ENCODE peak calls at places on chromosome 4, in four cellular contexts. P is prostate gland, Y is GM04503, O is spleen. U is an unnamed sample.

GRCh38 chr4:7678318-7678852 is 243.7 kb upstream of the PSAPL1 start:
- DNase-seq in P (no peak), Y (no peak), O (no peak), U (no peak)

GRCh38 chr4:73068496-73069337 is 799 bp downstream of the COX18 start:
- DNase-seq in Y (no peak), P (no peak), O (no peak), U (no peak)

GRCh38 chr4:125837493-125838238 is 522.9 kb downstream of the FAT4 start:
- DNase-seq in P (no peak), Y (no peak), O (no peak), U (no peak)

GRCh38 chr4:148069086-148070010 is 337.5 kb downstream of the ARHGAP10 start:
- DNase-seq in Y (no peak), O (no peak), P (no peak), U (no peak)

GRCh38 chr4:1049591-1049905 is 38.1 kb downstream of the FGFRL1 start:
- DNase-seq in Y (no peak), O (peak), P (no peak), U (no peak)

GRCh38 chr4:78414116-78414515 is 137.5 kb upstream of the ANXA3 start:
- DNase-seq in P (no peak), Y (no peak), O (no peak), U (no peak)

GRCh38 chr4:5072948-5073347 is 21.7 kb downstream of the STK32B start:
- DNase-seq in P (no peak), Y (no peak), O (no peak), U (no peak)

GRCh38 chr4:137659431-137659830 is 127.1 kb upstream of the PCDH18 start:
- DNase-seq in O (no peak), P (no peak), Y (peak), U (no peak)

GRCh38 chr4:162498168-162498567 is 334.4 kb upstream of the FSTL5 start:
- DNase-seq in Y (no peak), P (no peak), O (no peak), U (no peak)

GRCh38 chr4:158873795-158874359 is 105.1 kb downstream of the FNIP2 start:
- DNase-seq in O (no peak), P (no peak), Y (peak), U (no peak)

GRCh38 chr4:126526335-126526734 is 1106.4 kb upstream of the INTU start:
- DNase-seq in P (no peak), O (no peak), Y (no peak), U (no peak)

GRCh38 chr4:147371661-147372060 is 109.2 kb upstream of the EDNRA start:
- DNase-seq in P (no peak), Y (no peak), O (no peak), U (no peak)

GRCh38 chr4:155134136-155134535 is 74.3 kb upstream of the NPY2R start:
- DNase-seq in Y (no peak), P (no peak), O (no peak), U (no peak)

GRCh38 chr4:155787113-155787710 is 28.4 kb downstream of the GUCY1B1 start:
- DNase-seq in Y (no peak), O (no peak), P (peak), U (no peak)

GRCh38 chr4:183624548-183624947 is 34.4 kb downstream of the RWDD4 start:
- DNase-seq in O (no peak), P (no peak), Y (no peak), U (no peak)

GRCh38 chr4:125191252-125191651 is 123.5 kb upstream of the FAT4 start:
- DNase-seq in Y (peak), O (no peak), P (no peak), U (no peak)

GRCh38 chr4:29131304-29131703 is 1588.9 kb upstream of the PCDH7 start:
- DNase-seq in Y (no peak), O (no peak), P (no peak), U (no peak)

GRCh38 chr4:6277139-6277802 is 7.6 kb downstream of the WFS1 start:
- DNase-seq in Y (no peak), O (no peak), P (no peak), U (no peak)

GRCh38 chr4:71009796-71010588 is 16.5 kb downstream of the DCK start:
- DNase-seq in Y (peak), P (no peak), O (no peak), U (no peak)

GRCh38 chr4:147430111-147430510 is 50.8 kb upstream of the EDNRA start:
- DNase-seq in O (no peak), P (no peak), Y (no peak), U (no peak)

GRCh38 chr4:152928286-152928685 is 7.8 kb upstream of the FHDC1 start:
- DNase-seq in P (no peak), Y (no peak), O (no peak), U (no peak)

GRCh38 chr4:106898621-106899230 is 137.4 kb downstream of the DKK2 start:
- DNase-seq in P (no peak), Y (peak), O (no peak), U (no peak)

GRCh38 chr4:513327-513726 is 14.3 kb downstream of the PIGG start:
- DNase-seq in P (no peak), Y (no peak), O (no peak), U (no peak)

GRCh38 chr4:112994732-112995131 is 54.7 kb upstream of the ANK2 start:
- DNase-seq in P (no peak), O (no peak), Y (no peak), U (no peak)

GRCh38 chr4:8218371-8219050 is 19.4 kb downstream of the SH3TC1 start:
- DNase-seq in P (no peak), O (no peak), Y (no peak), U (no peak)

GRCh38 chr4:78951862-78952472 is 12.7 kb upstream of the PAQR3 start:
- DNase-seq in P (peak), O (no peak), Y (no peak), U (no peak)

GRCh38 chr4:151417766-151418376 is 8.9 kb downstream of the FHIP1A start:
- DNase-seq in P (no peak), Y (no peak), O (no peak), U (no peak)

GRCh38 chr4:143375326-143376073 is 38.8 kb downstream of the GAB1 start:
- DNase-seq in P (no peak), Y (no peak), O (peak), U (no peak)